ENCODE peak calls at places on chromosomes 2 and 18, in ten cellular contexts. K, L, N, R, I, A, C, G, S and Z are unnamed samples.

GRCh38 chr2:203033395-203033794 is 18.7 kb downstream of the NBEAL1 start:
- DNase-seq in K (no peak), L (no peak), N (no peak), R (no peak), I (no peak), A (no peak), C (no peak), G (no peak), S (no peak), Z (no peak)

GRCh38 chr18:41324020-41324791 is 630.8 kb upstream of the PIK3C3 start:
- DNase-seq in K (no peak), L (peak; percentile 57), N (no peak), R (no peak), I (no peak), A (no peak), C (no peak), G (no peak), S (peak; percentile 29), Z (no peak)

GRCh38 chr18:49884959-49885358 is 71.6 kb upstream of the ACAA2 start:
- DNase-seq in K (no peak), L (peak; percentile 77), N (no peak), R (peak; percentile 15), I (no peak), A (no peak), C (no peak), G (no peak), S (no peak), Z (no peak)

GRCh38 chr18:42048150-42048549 is 93.1 kb downstream of the PIK3C3 start:
- DNase-seq in K (peak; percentile 59), L (peak; percentile 95), N (no peak), R (peak; percentile 75), I (no peak), A (no peak), C (no peak), G (no peak), S (peak; percentile 65), Z (no peak)

GRCh38 chr18:3186678-3187658 is 32.8 kb downstream of the MYOM1 start:
- DNase-seq in K (no peak), L (no peak), N (no peak), R (no peak), I (no peak), A (no peak), C (no peak), G (peak; percentile 85), S (no peak), Z (no peak)

GRCh38 chr18:59067873-59068272 is 71.8 kb upstream of the SEC11C start:
- DNase-seq in K (no peak), L (peak; percentile 47), N (no peak), R (peak; percentile 19), I (no peak), A (peak; percentile 25), C (peak; percentile 43), G (peak; percentile 49), S (no peak), Z (no peak)

GRCh38 chr18:50268022-50268747 is 1.9 kb upstream of the CFAP53 start:
- DNase-seq in K (no peak), L (peak; percentile 67), N (peak; percentile 94), R (peak; percentile 68), I (peak; percentile 63), A (peak; percentile 76), C (peak; percentile 95), G (no peak), S (no peak), Z (peak; percentile 67)

GRCh38 chr2:38836801-38837200 is 38.9 kb downstream of the DHX57 start:
- DNase-seq in K (no peak), L (peak; percentile 9), N (no peak), R (no peak), I (no peak), A (no peak), C (no peak), G (no peak), S (no peak), Z (no peak)

GRCh38 chr18:38565513-38565912 is 999.9 kb upstream of the CELF4 start:
- DNase-seq in K (no peak), L (no peak), N (no peak), R (no peak), I (no peak), A (no peak), C (no peak), G (no peak), S (no peak), Z (no peak)

GRCh38 chr2:109563294-109563693 is 50.5 kb downstream of the SEPTIN10 start:
- DNase-seq in K (no peak), L (no peak), N (no peak), R (no peak), I (no peak), A (no peak), C (no peak), G (no peak), S (no peak), Z (no peak)

GRCh38 chr18:30754846-30755245 is 287.7 kb downstream of the DSC3 start:
- DNase-seq in K (no peak), L (peak; percentile 5), N (no peak), R (no peak), I (no peak), A (no peak), C (no peak), G (no peak), S (no peak), Z (no peak)

GRCh38 chr2:96386470-96386869 is 50.9 kb downstream of the NCAPH start:
- DNase-seq in K (no peak), L (no peak), N (no peak), R (no peak), I (no peak), A (no peak), C (no peak), G (no peak), S (no peak), Z (no peak)

GRCh38 chr2:6951046-6951445 is 33.8 kb downstream of the RNF144A start:
- DNase-seq in K (no peak), L (no peak), N (no peak), R (no peak), I (no peak), A (no peak), C (no peak), G (no peak), S (no peak), Z (no peak)

GRCh38 chr2:135030826-135031225 is 16.4 kb downstream of the MAP3K19 start:
- DNase-seq in K (no peak), L (peak; percentile 69), N (peak; percentile 40), R (peak; percentile 62), I (no peak), A (no peak), C (no peak), G (peak; percentile 14), S (no peak), Z (no peak)

GRCh38 chr18:44781890-44782289 is 101.2 kb downstream of the SETBP1 start:
- DNase-seq in K (peak; percentile 9), L (peak; percentile 34), N (no peak), R (peak; percentile 80), I (no peak), A (no peak), C (no peak), G (no peak), S (peak; percentile 5), Z (no peak)

GRCh38 chr2:238105506-238106338 is 5.6 kb downstream of the ESPNL start:
- DNase-seq in K (no peak), L (no peak), N (no peak), R (no peak), I (no peak), A (no peak), C (no peak), G (no peak), S (no peak), Z (no peak)

GRCh38 chr2:105765415-105766299 is 20.9 kb downstream of the NCK2 start:
- DNase-seq in K (no peak), L (peak; percentile 89), N (no peak), R (no peak), I (no peak), A (no peak), C (no peak), G (no peak), S (no peak), Z (no peak)

GRCh38 chr2:68948695-68949094 is 4.0 kb downstream of the GKN2 start:
- DNase-seq in K (no peak), L (no peak), N (no peak), R (no peak), I (no peak), A (no peak), C (no peak), G (no peak), S (no peak), Z (no peak)

GRCh38 chr2:27843992-27844391 is 46.2 kb downstream of the RBKS start:
- DNase-seq in K (no peak), L (peak; percentile 81), N (no peak), R (no peak), I (no peak), A (no peak), C (no peak), G (no peak), S (no peak), Z (no peak)

GRCh38 chr2:162327134-162327769 is 8.8 kb upstream of the IFIH1 start:
- DNase-seq in K (no peak), L (no peak), N (no peak), R (no peak), I (no peak), A (no peak), C (peak; percentile 32), G (no peak), S (no peak), Z (no peak)

GRCh38 chr2:27972311-27972710 is 81.8 kb downstream of the BABAM2 start:
- DNase-seq in K (no peak), L (no peak), N (no peak), R (no peak), I (no peak), A (no peak), C (no peak), G (no peak), S (no peak), Z (no peak)

GRCh38 chr2:5696351-5696740 is 4.2 kb downstream of the SOX11 start:
- DNase-seq in K (no peak), L (no peak), N (no peak), R (peak; percentile 40), I (no peak), A (no peak), C (peak; percentile 29), G (no peak), S (no peak), Z (no peak)

GRCh38 chr18:48728204-48728833 is 189.5 kb downstream of the CTIF start:
- DNase-seq in K (peak; percentile 93), L (peak; percentile 39), N (no peak), R (peak; percentile 99), I (no peak), A (no peak), C (no peak), G (no peak), S (peak; percentile 56), Z (no peak)

GRCh38 chr2:45168731-45169338 is 159.6 kb upstream of the SIX2 start:
- DNase-seq in K (no peak), L (peak; percentile 36), N (peak; percentile 58), R (peak; percentile 12), I (no peak), A (no peak), C (peak; percentile 43), G (no peak), S (no peak), Z (no peak)

GRCh38 chr18:6543330-6543908 is 128.7 kb upstream of the L3MBTL4 start:
- DNase-seq in K (no peak), L (peak; percentile 21), N (peak; percentile 22), R (peak; percentile 55), I (no peak), A (no peak), C (no peak), G (peak; percentile 25), S (peak; percentile 18), Z (no peak)

GRCh38 chr18:32661486-32662299 is 111.1 kb downstream of the KLHL14 start:
- DNase-seq in K (no peak), L (peak; percentile 88), N (no peak), R (peak; percentile 48), I (no peak), A (no peak), C (no peak), G (no peak), S (peak; percentile 36), Z (no peak)

GRCh38 chr18:23992119-23992940 is 22.2 kb upstream of the TTC39C start:
- DNase-seq in K (no peak), L (peak; percentile 82), N (no peak), R (peak; percentile 56), I (peak; percentile 61), A (no peak), C (no peak), G (no peak), S (no peak), Z (no peak)